ENCODE peak calls at places on chromosomes 4 and X, in five cellular contexts. One of them, this sample, is unnamed. For H3K9me3, the result is how much of the 10 kb centered on the place peaks cover.

GRCh38 chr4:119692001-119692400 is 63.4 kb upstream of the PDE5A start:
- DNase-seq in SK-N-SH: no peak
- DNase-seq in CD8-positive, alpha-beta memory T cell: no peak
- DNase-seq in H9: no peak
- DNase-seq in right atrium auricular region: no peak
- DNase-seq in this sample: peak

GRCh38 chrX:132749406-132749805 is 209.0 kb downstream of the HS6ST2 start:
- DNase-seq in CD8-positive, alpha-beta memory T cell: no peak
- DNase-seq in right atrium auricular region: no peak
- DNase-seq in H9: no peak
- DNase-seq in SK-N-SH: no peak
- DNase-seq in this sample: no peak

GRCh38 chr4:15438939-15439524 is 11.2 kb downstream of the C1QTNF7 start:
- DNase-seq in H9: no peak
- DNase-seq in SK-N-SH: no peak
- DNase-seq in right atrium auricular region: no peak
- DNase-seq in CD8-positive, alpha-beta memory T cell: no peak
- DNase-seq in this sample: no peak

GRCh38 chrX:17007134-17007768 is 60.8 kb downstream of the REPS2 start:
- DNase-seq in CD8-positive, alpha-beta memory T cell: no peak
- DNase-seq in H9: peak
- DNase-seq in right atrium auricular region: no peak
- DNase-seq in SK-N-SH: peak
- DNase-seq in this sample: no peak

GRCh38 chr4:156774422-156774821 is 197.2 kb downstream of the PDGFC start:
- DNase-seq in SK-N-SH: no peak
- DNase-seq in CD8-positive, alpha-beta memory T cell: no peak
- DNase-seq in right atrium auricular region: no peak
- DNase-seq in H9: no peak
- DNase-seq in this sample: peak

GRCh38 chrX:111182938-111183337 is 86.9 kb downstream of the PAK3 start:
- DNase-seq in SK-N-SH: no peak
- DNase-seq in H9: no peak
- DNase-seq in right atrium auricular region: no peak
- DNase-seq in CD8-positive, alpha-beta memory T cell: no peak
- DNase-seq in this sample: no peak

GRCh38 chr4:189035091-189035490 is 895.9 kb downstream of the TRIML1 start:
- DNase-seq in SK-N-SH: no peak
- DNase-seq in right atrium auricular region: no peak
- DNase-seq in H9: no peak
- DNase-seq in CD8-positive, alpha-beta memory T cell: no peak
- DNase-seq in this sample: no peak

GRCh38 chrX:17597836-17598434 is 139.4 kb upstream of the SCML1 start:
- DNase-seq in SK-N-SH: peak
- DNase-seq in right atrium auricular region: peak
- DNase-seq in H9: no peak
- DNase-seq in CD8-positive, alpha-beta memory T cell: no peak
- DNase-seq in this sample: peak

GRCh38 chr4:105620640-105621323 is 68.4 kb downstream of the ARHGEF38 start:
- DNase-seq in CD8-positive, alpha-beta memory T cell: no peak
- DNase-seq in right atrium auricular region: no peak
- DNase-seq in H9: no peak
- DNase-seq in SK-N-SH: no peak
- DNase-seq in this sample: peak

GRCh38 chr4:123390846-123391456 is 5.6 kb upstream of the SPRY1 start:
- DNase-seq in CD8-positive, alpha-beta memory T cell: no peak
- DNase-seq in right atrium auricular region: no peak
- DNase-seq in SK-N-SH: peak
- DNase-seq in H9: no peak
- DNase-seq in this sample: no peak

GRCh38 chr4:83297548-83298260 is 13.1 kb upstream of the COQ2 start:
- DNase-seq in CD8-positive, alpha-beta memory T cell: no peak
- DNase-seq in H9: no peak
- DNase-seq in right atrium auricular region: no peak
- DNase-seq in SK-N-SH: no peak
- DNase-seq in this sample: no peak

GRCh38 chr4:175951794-175952193 is 113.8 kb upstream of the WDR17 start:
- DNase-seq in H9: no peak
- DNase-seq in CD8-positive, alpha-beta memory T cell: no peak
- DNase-seq in right atrium auricular region: no peak
- DNase-seq in SK-N-SH: no peak
- DNase-seq in this sample: peak

GRCh38 chrX:13747836-13748235 is 13.3 kb downstream of the OFD1 start:
- DNase-seq in H9: no peak
- DNase-seq in right atrium auricular region: no peak
- DNase-seq in SK-N-SH: peak
- DNase-seq in CD8-positive, alpha-beta memory T cell: peak
- DNase-seq in this sample: peak

GRCh38 chrX:13649823-13650222 is 3.1 kb upstream of the TCEANC start:
- DNase-seq in H9: no peak
- DNase-seq in right atrium auricular region: no peak
- DNase-seq in CD8-positive, alpha-beta memory T cell: no peak
- DNase-seq in SK-N-SH: no peak
- DNase-seq in this sample: peak

GRCh38 chr4:101415962-101416361 is 68.6 kb upstream of the PPP3CA start:
- DNase-seq in right atrium auricular region: no peak
- DNase-seq in H9: no peak
- DNase-seq in CD8-positive, alpha-beta memory T cell: no peak
- DNase-seq in SK-N-SH: no peak
- DNase-seq in this sample: no peak

DNA sequence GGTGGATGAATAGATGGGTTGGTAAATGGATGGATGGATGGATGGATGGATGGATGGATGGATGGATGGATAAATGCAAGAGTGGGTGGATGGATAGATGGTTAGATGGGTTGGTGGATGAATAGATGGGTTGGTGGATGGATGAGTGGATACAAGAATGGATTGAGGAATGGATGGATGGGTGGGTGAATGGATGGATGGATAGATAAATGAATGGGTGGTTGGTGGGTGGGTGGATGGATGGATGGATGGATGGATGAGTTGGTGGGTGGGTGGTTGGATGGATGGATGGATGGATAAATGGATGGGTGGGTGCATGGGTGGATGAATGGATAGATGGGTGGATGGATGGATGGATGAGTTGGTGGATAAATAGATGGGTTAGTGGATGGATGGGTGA is 13.8 kb upstream of the CRLF2 start:
- DNase-seq in CD8-positive, alpha-beta memory T cell: no peak
- DNase-seq in right atrium auricular region: no peak
- DNase-seq in SK-N-SH: no peak
- DNase-seq in H9: no peak
- DNase-seq in this sample: no peak
- H3K9me3 ChIP-seq in CD8-positive, alpha-beta memory T cell: under half
- H3K9me3 ChIP-seq in right atrium auricular region: under half
- H3K9me3 ChIP-seq in SK-N-SH: under half
- H3K9me3 ChIP-seq in H9: under half
- H3K9me3 ChIP-seq in this sample: under half

DNA sequence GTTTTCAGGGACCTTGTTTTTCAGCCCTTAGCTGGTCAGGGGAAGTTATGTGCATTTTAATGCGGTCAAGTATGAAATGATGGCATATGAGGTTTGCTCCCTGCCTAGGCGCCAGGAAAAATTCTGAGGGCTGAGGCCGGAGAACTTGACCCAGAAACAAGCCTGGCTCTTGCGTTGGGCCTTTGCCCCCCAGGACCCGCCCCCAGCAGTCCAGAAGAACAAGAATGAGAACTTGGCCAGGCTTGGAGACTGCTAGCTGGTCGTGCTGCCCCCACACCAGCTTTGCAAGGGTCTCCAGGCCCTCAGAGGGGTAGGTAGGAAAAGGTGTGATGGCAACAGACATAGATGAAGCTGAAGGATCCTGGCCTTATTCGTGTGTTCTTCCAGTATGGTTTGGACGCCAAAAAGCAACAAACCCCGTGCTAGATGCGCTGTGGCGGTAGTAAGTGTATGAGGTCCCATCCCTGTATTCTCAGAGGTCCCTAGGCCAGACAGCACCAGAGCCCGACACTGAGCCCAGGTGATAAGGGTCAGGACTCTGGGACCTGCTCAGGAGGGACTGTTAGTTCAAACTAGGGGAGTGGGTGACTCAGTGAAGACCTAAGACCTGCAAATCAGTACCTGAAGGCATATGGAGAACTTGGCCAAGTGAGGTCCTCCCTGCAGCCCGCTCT is 10.5 kb downstream of the NKX3-2 start:
- DNase-seq in CD8-positive, alpha-beta memory T cell: no peak
- DNase-seq in right atrium auricular region: no peak
- DNase-seq in H9: no peak
- DNase-seq in SK-N-SH: peak
- DNase-seq in this sample: no peak
- H3K9me3 ChIP-seq in CD8-positive, alpha-beta memory T cell: under half
- H3K9me3 ChIP-seq in right atrium auricular region: under half
- H3K9me3 ChIP-seq in H9: under half
- H3K9me3 ChIP-seq in SK-N-SH: under half
- H3K9me3 ChIP-seq in this sample: under half

DNA sequence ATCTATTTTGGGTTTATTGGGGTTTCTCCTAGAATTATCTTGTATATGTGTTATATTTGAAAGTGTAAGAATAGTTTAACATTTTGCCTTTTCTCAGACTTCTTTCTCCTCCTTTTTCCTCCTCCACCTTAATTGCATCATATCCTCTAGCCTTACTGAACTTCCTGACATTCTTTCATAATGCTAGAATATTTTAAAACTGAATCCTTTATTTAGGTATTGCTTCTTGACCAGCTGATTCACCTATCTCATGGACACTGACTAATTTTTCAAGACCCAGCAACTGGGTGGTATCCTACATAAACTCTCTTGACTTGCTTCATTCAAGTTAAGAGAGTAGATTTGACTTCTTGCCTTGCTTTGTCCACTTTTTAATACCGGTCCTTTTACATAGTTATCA is 1508.9 kb downstream of the STIM2 start:
- DNase-seq in right atrium auricular region: no peak
- DNase-seq in H9: no peak
- DNase-seq in SK-N-SH: no peak
- DNase-seq in CD8-positive, alpha-beta memory T cell: no peak
- DNase-seq in this sample: no peak
- H3K9me3 ChIP-seq in right atrium auricular region: under half
- H3K9me3 ChIP-seq in H9: under half
- H3K9me3 ChIP-seq in SK-N-SH: under half
- H3K9me3 ChIP-seq in CD8-positive, alpha-beta memory T cell: under half
- H3K9me3 ChIP-seq in this sample: under half

DNA sequence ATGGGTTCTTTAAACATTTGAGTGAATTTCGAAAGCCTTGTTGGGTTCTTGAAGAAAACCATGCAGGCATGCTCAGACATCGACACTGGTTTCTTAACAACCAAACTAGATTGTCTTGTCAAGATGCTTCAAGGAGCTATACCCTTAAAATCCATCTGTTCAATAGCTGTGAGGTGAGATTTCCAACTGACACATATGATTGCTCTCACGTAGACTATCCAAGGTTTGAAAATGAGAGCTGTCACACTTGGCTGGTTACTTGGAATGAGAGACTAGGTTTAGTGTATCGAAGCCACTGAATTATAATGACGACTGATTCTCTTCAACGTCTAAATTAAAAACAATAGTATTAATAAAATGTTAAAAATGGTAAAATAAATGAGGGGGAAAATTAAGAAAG is 2725.5 kb downstream of the ARAP2 start:
- DNase-seq in CD8-positive, alpha-beta memory T cell: no peak
- DNase-seq in SK-N-SH: no peak
- DNase-seq in right atrium auricular region: no peak
- DNase-seq in H9: no peak
- DNase-seq in this sample: no peak
- H3K9me3 ChIP-seq in CD8-positive, alpha-beta memory T cell: under half
- H3K9me3 ChIP-seq in SK-N-SH: under half
- H3K9me3 ChIP-seq in right atrium auricular region: under half
- H3K9me3 ChIP-seq in H9: under half
- H3K9me3 ChIP-seq in this sample: under half

GRCh38 chr4:19130836-19131235 is 1109.3 kb upstream of the LCORL start:
- DNase-seq in right atrium auricular region: no peak
- DNase-seq in H9: no peak
- DNase-seq in SK-N-SH: no peak
- DNase-seq in CD8-positive, alpha-beta memory T cell: no peak
- DNase-seq in this sample: peak
- H3K9me3 ChIP-seq in right atrium auricular region: under half
- H3K9me3 ChIP-seq in H9: under half
- H3K9me3 ChIP-seq in SK-N-SH: under half
- H3K9me3 ChIP-seq in CD8-positive, alpha-beta memory T cell: under half
- H3K9me3 ChIP-seq in this sample: under half

DNA sequence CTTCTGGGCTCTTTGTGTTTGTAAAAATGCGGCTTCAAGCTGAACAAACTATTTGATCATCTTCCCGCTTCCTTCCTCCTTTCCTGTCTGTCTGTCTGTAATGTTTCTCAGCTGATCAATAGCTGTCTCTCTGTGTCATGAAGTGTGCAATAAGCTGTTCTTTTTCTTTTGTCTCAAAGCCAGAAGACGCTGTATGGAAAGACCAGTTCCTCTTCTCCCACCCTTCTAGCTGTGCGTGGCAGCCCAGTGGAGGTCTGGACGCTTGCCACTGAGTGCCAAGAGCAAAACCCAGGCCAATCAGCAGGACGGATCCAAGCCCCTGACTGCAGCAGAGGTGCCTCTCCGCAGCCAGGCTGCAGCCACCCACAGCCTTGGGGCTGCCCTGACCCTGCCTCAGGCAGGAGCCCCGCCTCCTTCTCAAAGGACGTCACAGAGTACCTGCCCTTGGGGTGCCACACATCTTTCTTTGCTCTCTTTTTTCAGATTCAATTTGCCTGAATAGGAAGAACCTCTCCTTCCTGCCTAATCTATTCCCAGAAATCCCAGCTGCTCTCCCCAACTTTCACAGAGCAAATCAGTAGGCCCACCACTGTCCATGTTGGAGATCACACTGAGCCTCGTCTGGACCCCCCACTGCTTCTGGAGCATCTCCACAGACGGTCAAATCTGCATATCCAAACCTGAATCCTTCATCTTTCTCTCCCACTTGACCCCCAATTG is 59.1 kb downstream of the MAML3 start:
- DNase-seq in CD8-positive, alpha-beta memory T cell: peak
- DNase-seq in H9: peak
- DNase-seq in right atrium auricular region: peak
- DNase-seq in SK-N-SH: peak
- DNase-seq in this sample: peak
- H3K9me3 ChIP-seq in CD8-positive, alpha-beta memory T cell: under half
- H3K9me3 ChIP-seq in H9: under half
- H3K9me3 ChIP-seq in right atrium auricular region: under half
- H3K9me3 ChIP-seq in SK-N-SH: under half
- H3K9me3 ChIP-seq in this sample: under half

GRCh38 chr4:139691-140090 is 15.4 kb downstream of the ZNF718 start:
- DNase-seq in CD8-positive, alpha-beta memory T cell: no peak
- DNase-seq in right atrium auricular region: no peak
- DNase-seq in SK-N-SH: no peak
- DNase-seq in H9: no peak
- DNase-seq in this sample: no peak

GRCh38 chr4:138935-139334 is 14.6 kb downstream of the ZNF718 start:
- DNase-seq in H9: no peak
- DNase-seq in right atrium auricular region: no peak
- DNase-seq in SK-N-SH: no peak
- DNase-seq in CD8-positive, alpha-beta memory T cell: no peak
- DNase-seq in this sample: no peak
- H3K9me3 ChIP-seq in H9: under half
- H3K9me3 ChIP-seq in right atrium auricular region: half or more
- H3K9me3 ChIP-seq in SK-N-SH: under half
- H3K9me3 ChIP-seq in CD8-positive, alpha-beta memory T cell: under half
- H3K9me3 ChIP-seq in this sample: under half

GRCh38 chr4:95981591-95981990 is 141.7 kb downstream of the PDHA2 start:
- DNase-seq in SK-N-SH: no peak
- DNase-seq in H9: no peak
- DNase-seq in right atrium auricular region: no peak
- DNase-seq in CD8-positive, alpha-beta memory T cell: no peak
- DNase-seq in this sample: no peak
- H3K9me3 ChIP-seq in SK-N-SH: under half
- H3K9me3 ChIP-seq in H9: under half
- H3K9me3 ChIP-seq in right atrium auricular region: under half
- H3K9me3 ChIP-seq in CD8-positive, alpha-beta memory T cell: under half
- H3K9me3 ChIP-seq in this sample: under half

GRCh38 chrX:143536176-143536575 is 18.9 kb upstream of the SPANXN3 start:
- DNase-seq in CD8-positive, alpha-beta memory T cell: no peak
- DNase-seq in SK-N-SH: no peak
- DNase-seq in H9: no peak
- DNase-seq in right atrium auricular region: no peak
- DNase-seq in this sample: no peak
- H3K9me3 ChIP-seq in CD8-positive, alpha-beta memory T cell: under half
- H3K9me3 ChIP-seq in SK-N-SH: under half
- H3K9me3 ChIP-seq in H9: under half
- H3K9me3 ChIP-seq in right atrium auricular region: under half
- H3K9me3 ChIP-seq in this sample: under half